ENCODE peak calls at places on chromosome 9, in five cellular contexts. S is IMR-90, K is cardiac muscle cell, Z is colonic mucosa, C is GM23248. U is an unnamed sample. For H3K4me1 and H3K27me3, the result is how much of the 10 kb centered on the place peaks cover.

GRCh38 chr9:7346144-7346543 is 453.4 kb downstream of the DMAC1 start:
- DNase-seq in Z (no peak), C (no peak), S (no peak), K (no peak), U (no peak)

GRCh38 chr9:15211994-15212501 is 95.0 kb downstream of the TTC39B start:
- DNase-seq in S (peak), K (no peak), Z (no peak), C (peak), U (no peak)

GRCh38 chr9:97938081-97938644 is at the start of gene HEMGN:
- DNase-seq in K (no peak), S (no peak), Z (no peak), C (no peak), U (no peak)

GRCh38 chr9:87375397-87376073 is 122.1 kb upstream of the DAPK1 start:
- DNase-seq in C (peak), S (no peak), Z (no peak), K (no peak), U (no peak)

GRCh38 chr9:90021216-90021906 is 416.5 kb downstream of the GADD45G start:
- DNase-seq in K (no peak), C (no peak), S (no peak), Z (no peak), U (no peak)

GRCh38 chr9:92439921-92440750 is 15.9 kb upstream of the OMD start:
- DNase-seq in K (no peak), Z (no peak), S (peak), C (peak), U (no peak)

GRCh38 chr9:77403244-77403643 is 225.9 kb downstream of the VPS13A start:
- DNase-seq in Z (no peak), K (no peak), C (peak), S (peak), U (no peak)

GRCh38 chr9:69195681-69196080 is 21.6 kb downstream of the TJP2 start:
- DNase-seq in C (no peak), K (no peak), Z (no peak), S (no peak), U (no peak)

GRCh38 chr9:137021979-137022619 is 5.9 kb downstream of the ABCA2 start:
- DNase-seq in S (peak), C (peak), K (peak), Z (peak), U (peak)

GRCh38 chr9:134570726-134571325 is 70.8 kb upstream of the COL5A1 start:
- DNase-seq in K (no peak), Z (peak), S (no peak), C (no peak), U (no peak)

GRCh38 chr9:100269656-100270055 is 83.1 kb downstream of the TEX10 start:
- DNase-seq in S (no peak), Z (no peak), K (no peak), C (no peak), U (no peak)

GRCh38 chr9:132798817-132799790 is 79.0 kb downstream of the AK8 start:
- DNase-seq in C (no peak), S (no peak), Z (peak), K (peak), U (no peak)

GRCh38 chr9:33748633-33749304 is 46.6 kb upstream of the PRSS3 start:
- DNase-seq in S (no peak), C (no peak), K (no peak), Z (no peak), U (no peak)

GRCh38 chr9:18185196-18185595 is 288.8 kb upstream of the ADAMTSL1 start:
- DNase-seq in K (no peak), S (no peak), C (no peak), Z (peak), U (no peak)

DNA sequence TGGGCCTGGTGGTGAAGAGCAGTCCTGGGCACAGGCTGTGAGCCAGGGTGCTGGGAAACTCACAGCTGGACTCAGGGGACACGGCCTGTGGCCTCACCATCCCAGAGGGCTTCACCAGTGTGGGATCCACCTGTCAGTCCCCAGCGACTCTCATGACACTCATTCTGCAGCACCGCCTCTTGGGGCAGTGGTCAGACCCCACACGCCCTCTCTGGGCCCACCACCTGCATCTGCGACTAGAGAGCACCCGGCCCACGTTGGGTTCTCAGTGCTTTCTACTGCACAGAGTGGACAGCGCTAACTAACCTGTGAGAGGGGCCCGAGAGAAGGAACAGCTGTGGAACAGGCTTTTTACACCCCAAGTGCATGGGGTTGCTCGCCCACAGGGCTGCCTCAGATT is 45.8 kb upstream of the GARNL3 start:
- DNase-seq in Z (no peak), K (no peak), C (no peak), S (no peak), U (no peak)
- H3K4me1 ChIP-seq in Z (under half), K (under half), C (under half), S (under half), U (under half)

GRCh38 chr9:121499177-121499426 is 542 bp downstream of the GGTA1 start:
- DNase-seq in S (no peak), K (no peak), C (no peak), Z (no peak), U (no peak)

GRCh38 chr9:121500165-121500478 is 478 bp upstream of the GGTA1 start:
- DNase-seq in C (no peak), Z (no peak), S (no peak), K (no peak), U (no peak)

GRCh38 chr9:121499427-121500164 is at the start of gene GGTA1:
- DNase-seq in C (peak), S (peak), K (peak), Z (peak), U (peak)

GRCh38 chr9:121498150-121498486 is 1.5 kb downstream of the GGTA1 start:
- DNase-seq in C (peak), K (peak), Z (peak), S (peak), U (peak)

GRCh38 chr9:121498487-121499176 is 1.0 kb downstream of the GGTA1 start:
- DNase-seq in S (peak), Z (peak), C (peak), K (no peak), U (peak)
- H3K27me3 ChIP-seq in S (under half), Z (under half), C (under half), K (half or more), U (under half)

DNA sequence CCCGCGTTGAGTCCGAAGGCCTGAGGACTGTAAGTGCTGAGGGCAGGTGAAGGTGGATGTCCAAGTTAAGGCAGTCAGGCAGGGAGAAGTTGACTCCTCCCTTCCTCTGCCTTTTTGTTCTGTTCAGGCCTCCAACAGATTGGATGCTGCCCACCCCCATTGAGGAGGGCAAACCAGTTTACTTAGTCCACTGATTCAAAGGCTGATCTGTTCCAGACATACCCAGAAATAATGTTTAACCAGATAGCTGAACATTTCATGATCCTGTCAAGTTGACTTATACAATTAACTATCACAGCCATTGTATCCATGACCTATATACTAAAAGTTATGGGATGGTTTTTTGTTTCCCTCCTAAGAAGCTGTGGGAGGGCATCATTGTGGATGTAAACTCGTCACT is 8.3 kb upstream of the TEX48 start:
- DNase-seq in S (no peak), K (no peak), Z (no peak), C (no peak), U (no peak)
- H3K4me1 ChIP-seq in S (under half), K (under half), Z (under half), C (under half), U (under half)

GRCh38 chr9:103942171-103942570 is 151.9 kb upstream of the SMC2 start:
- DNase-seq in K (no peak), Z (no peak), S (no peak), C (no peak), U (no peak)

GRCh38 chr9:103942652-103943051 is 151.5 kb upstream of the SMC2 start:
- DNase-seq in Z (peak), S (no peak), C (no peak), K (no peak), U (no peak)

DNA sequence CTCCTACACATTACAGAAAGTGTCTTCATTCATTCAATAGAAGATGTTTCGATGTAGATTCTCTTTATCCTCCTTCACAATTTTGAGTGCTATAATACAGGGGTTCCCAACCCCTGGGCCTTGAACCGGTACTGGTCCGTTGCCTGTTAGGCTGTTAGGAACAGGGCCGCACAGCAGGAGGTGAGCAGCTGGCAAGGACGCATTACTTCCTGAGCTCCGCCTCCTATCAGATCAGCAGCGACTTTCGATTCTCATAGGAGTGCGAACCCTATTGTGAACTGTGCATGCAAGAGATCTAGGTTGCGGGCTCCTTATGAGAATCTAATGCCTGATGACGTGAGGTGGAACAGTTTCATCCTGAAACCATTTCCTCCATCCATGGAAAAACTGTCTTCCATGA is 153.0 kb upstream of the SMC2 start:
- DNase-seq in C (no peak), S (no peak), Z (no peak), K (no peak), U (no peak)
- H3K27me3 ChIP-seq in C (under half), S (under half), Z (under half), K (under half), U (under half)

GRCh38 chr9:79603222-79603925 is 31.6 kb downstream of the TLE4 start:
- DNase-seq in K (no peak), S (no peak), C (no peak), Z (no peak), U (no peak)

GRCh38 chr9:79592736-79593493 is 21.1 kb downstream of the TLE4 start:
- DNase-seq in S (no peak), Z (no peak), K (no peak), C (peak), U (no peak)

GRCh38 chr9:79600466-79600865 is 28.7 kb downstream of the TLE4 start:
- DNase-seq in K (no peak), S (no peak), Z (no peak), C (no peak), U (no peak)

GRCh38 chr9:79604149-79604548 is 32.4 kb downstream of the TLE4 start:
- DNase-seq in Z (no peak), K (no peak), C (no peak), S (no peak), U (no peak)

GRCh38 chr9:79598562-79599345 is 27.0 kb downstream of the TLE4 start:
- DNase-seq in C (no peak), Z (no peak), K (no peak), S (no peak), U (no peak)
- H3K4me1 ChIP-seq in C (under half), Z (under half), K (under half), S (under half), U (under half)

GRCh38 chr9:135712571-135713295 is 10.7 kb downstream of the KCNT1 start:
- DNase-seq in Z (no peak), C (no peak), S (no peak), K (no peak), U (no peak)
- H3K27me3 ChIP-seq in Z (under half), C (under half), S (under half), K (half or more), U (under half)

U was measured in HAP-1.